ENCODE peak calls at places on chromosomes 4 and X, in seven cellular contexts. Q, T, B, Y, V, I and W are unnamed samples.

GRCh38 chr4:8414377-8414776 is 26.1 kb downstream of the ACOX3 start:
- DNase-seq in I (no peak), Y (no peak), V (no peak), B (no peak), T (peak; percentile 75), Q (no peak), W (no peak)

GRCh38 chr4:68175562-68176155 is 46.0 kb upstream of the TMPRSS11F start:
- DNase-seq in Y (no peak), B (peak; percentile 56), Q (peak; percentile 51), I (peak; percentile 24), V (peak; percentile 54), T (peak; percentile 3), W (peak; percentile 70)

GRCh38 chrX:140918398-140919043 is 83.9 kb upstream of the SPANXB1 start:
- DNase-seq in V (peak; percentile 44), B (peak; percentile 22), Q (peak; percentile 54), T (peak; percentile 4), Y (no peak), I (peak; percentile 39), W (peak; percentile 73)

GRCh38 chr4:169791527-169792156 is 33.9 kb upstream of the HPF1 start:
- DNase-seq in V (peak; percentile 75), I (peak; percentile 38), Y (peak; percentile 50), B (peak; percentile 68), Q (peak; percentile 55), T (peak; percentile 5), W (peak; percentile 73)

GRCh38 chrX:143476751-143477150 is 40.5 kb downstream of the SPANXN3 start:
- DNase-seq in Y (no peak), V (no peak), B (no peak), I (no peak), T (no peak), Q (no peak), W (no peak)

GRCh38 chr4:101332424-101332823 is 14.9 kb downstream of the PPP3CA start:
- DNase-seq in Y (no peak), T (no peak), B (no peak), I (no peak), Q (peak; percentile 18), V (no peak), W (no peak)

GRCh38 chr4:158376441-158376840 is 145.2 kb upstream of the RXFP1 start:
- DNase-seq in I (no peak), V (no peak), Q (no peak), Y (no peak), B (no peak), T (no peak), W (no peak)

GRCh38 chr4:140924761-140925392 is 168.7 kb upstream of the TBC1D9 start:
- DNase-seq in Y (no peak), V (no peak), I (no peak), B (no peak), T (no peak), Q (no peak), W (no peak)

GRCh38 chr4:146472404-146472803 is 49.3 kb downstream of the SLC10A7 start:
- DNase-seq in V (no peak), T (no peak), I (no peak), Y (no peak), B (no peak), Q (no peak), W (no peak)

GRCh38 chr4:56658410-56659003 is 22.6 kb downstream of the HOPX start:
- DNase-seq in B (no peak), T (no peak), I (no peak), Q (no peak), Y (no peak), V (no peak), W (peak; percentile 71)